ENCODE peak calls at places on chromosome X, in five cellular contexts. One of them, this sample, is unnamed. For H3K36me3, the result is how much of the 10 kb centered on the place peaks cover.

GRCh38 chrX:27446423-27446822 is 16.7 kb downstream of the PPP4R3C start:
- DNase-seq in stomach: no peak
- DNase-seq in Panc1: no peak
- DNase-seq in SK-N-SH: no peak
- DNase-seq in esophagus muscularis mucosa: no peak
- DNase-seq in this sample: no peak

GRCh38 chrX:154136627-154137161 is 7.3 kb upstream of the OPN1LW start:
- DNase-seq in Panc1: peak
- DNase-seq in stomach: peak
- DNase-seq in esophagus muscularis mucosa: no peak
- DNase-seq in SK-N-SH: peak
- DNase-seq in this sample: peak

GRCh38 chrX:2658585-2659292 is 32.4 kb upstream of the CD99 start:
- DNase-seq in stomach: no peak
- DNase-seq in SK-N-SH: no peak
- DNase-seq in Panc1: no peak
- DNase-seq in esophagus muscularis mucosa: no peak
- DNase-seq in this sample: no peak

GRCh38 chrX:43882294-43882681 is at the start of gene MAOB:
- DNase-seq in Panc1: no peak
- DNase-seq in stomach: peak
- DNase-seq in esophagus muscularis mucosa: no peak
- DNase-seq in SK-N-SH: peak
- DNase-seq in this sample: peak

GRCh38 chrX:107654778-107655761 is 26.8 kb downstream of the PRPS1 start:
- DNase-seq in SK-N-SH: peak
- DNase-seq in stomach: peak
- DNase-seq in Panc1: no peak
- DNase-seq in esophagus muscularis mucosa: peak
- DNase-seq in this sample: peak

GRCh38 chrX:47145408-47146120 is 543 bp downstream of the RBM10 start:
- DNase-seq in esophagus muscularis mucosa: no peak
- DNase-seq in stomach: no peak
- DNase-seq in Panc1: no peak
- DNase-seq in SK-N-SH: peak
- DNase-seq in this sample: peak

GRCh38 chrX:69424161-69424560 is 80.0 kb upstream of the NALF2 start:
- DNase-seq in esophagus muscularis mucosa: no peak
- DNase-seq in stomach: no peak
- DNase-seq in Panc1: no peak
- DNase-seq in SK-N-SH: peak
- DNase-seq in this sample: no peak

GRCh38 chrX:79259073-79259689 is 108.0 kb downstream of the ITM2A start:
- DNase-seq in esophagus muscularis mucosa: no peak
- DNase-seq in stomach: no peak
- DNase-seq in Panc1: no peak
- DNase-seq in SK-N-SH: no peak
- DNase-seq in this sample: no peak

GRCh38 chrX:153885968-153886903 is at the start of gene L1CAM:
- DNase-seq in Panc1: no peak
- DNase-seq in esophagus muscularis mucosa: no peak
- DNase-seq in SK-N-SH: peak
- DNase-seq in stomach: no peak
- DNase-seq in this sample: no peak

GRCh38 chrX:133776072-133776471 is 209.3 kb downstream of the GPC3 start:
- DNase-seq in esophagus muscularis mucosa: no peak
- DNase-seq in SK-N-SH: peak
- DNase-seq in stomach: peak
- DNase-seq in Panc1: no peak
- DNase-seq in this sample: no peak

GRCh38 chrX:77953708-77954107 is 15.7 kb downstream of the PGAM4 start:
- DNase-seq in stomach: no peak
- DNase-seq in esophagus muscularis mucosa: no peak
- DNase-seq in Panc1: no peak
- DNase-seq in SK-N-SH: no peak
- DNase-seq in this sample: no peak

GRCh38 chrX:115486510-115486909 is 74.5 kb upstream of the PLS3 start:
- DNase-seq in SK-N-SH: no peak
- DNase-seq in Panc1: no peak
- DNase-seq in stomach: no peak
- DNase-seq in esophagus muscularis mucosa: no peak
- DNase-seq in this sample: no peak

GRCh38 chrX:14529288-14529989 is at the start of gene GLRA2:
- DNase-seq in Panc1: no peak
- DNase-seq in esophagus muscularis mucosa: no peak
- DNase-seq in SK-N-SH: no peak
- DNase-seq in stomach: no peak
- DNase-seq in this sample: peak

GRCh38 chrX:111447298-111447697 is 35.3 kb upstream of the DCX start:
- DNase-seq in SK-N-SH: peak
- DNase-seq in stomach: no peak
- DNase-seq in esophagus muscularis mucosa: no peak
- DNase-seq in Panc1: no peak
- DNase-seq in this sample: no peak

GRCh38 chrX:9501362-9501761 is 36.5 kb downstream of the TBL1X start:
- DNase-seq in esophagus muscularis mucosa: no peak
- DNase-seq in Panc1: no peak
- DNase-seq in stomach: no peak
- DNase-seq in SK-N-SH: no peak
- DNase-seq in this sample: no peak

GRCh38 chrX:119067023-119067739 is 5.6 kb upstream of the CT47C1 start:
- DNase-seq in esophagus muscularis mucosa: no peak
- DNase-seq in stomach: peak
- DNase-seq in SK-N-SH: peak
- DNase-seq in Panc1: peak
- DNase-seq in this sample: peak

GRCh38 chrX:82711432-82711831 is 796.7 kb upstream of the POU3F4 start:
- DNase-seq in SK-N-SH: no peak
- DNase-seq in esophagus muscularis mucosa: no peak
- DNase-seq in stomach: no peak
- DNase-seq in Panc1: no peak
- DNase-seq in this sample: no peak

GRCh38 chrX:9905288-9905687 is 61.9 kb upstream of the CLDN34 start:
- DNase-seq in stomach: no peak
- DNase-seq in SK-N-SH: no peak
- DNase-seq in Panc1: no peak
- DNase-seq in esophagus muscularis mucosa: no peak
- DNase-seq in this sample: no peak

GRCh38 chrX:43218198-43218597 is 437.9 kb upstream of the MAOA start:
- DNase-seq in esophagus muscularis mucosa: no peak
- DNase-seq in Panc1: no peak
- DNase-seq in SK-N-SH: no peak
- DNase-seq in stomach: no peak
- DNase-seq in this sample: no peak

GRCh38 chrX:136856050-136856449 is 24.5 kb downstream of the RBMX start:
- DNase-seq in Panc1: no peak
- DNase-seq in SK-N-SH: no peak
- DNase-seq in esophagus muscularis mucosa: no peak
- DNase-seq in stomach: no peak
- DNase-seq in this sample: no peak

GRCh38 chrX:21996872-21997271 is 35.3 kb upstream of the PHEX start:
- DNase-seq in stomach: no peak
- DNase-seq in esophagus muscularis mucosa: no peak
- DNase-seq in Panc1: no peak
- DNase-seq in SK-N-SH: no peak
- DNase-seq in this sample: no peak

GRCh38 chrX:40103565-40104323 is 6.0 kb upstream of the BCOR start:
- DNase-seq in SK-N-SH: no peak
- DNase-seq in esophagus muscularis mucosa: no peak
- DNase-seq in Panc1: no peak
- DNase-seq in stomach: no peak
- DNase-seq in this sample: no peak

GRCh38 chrX:40106677-40107290 is 9.0 kb upstream of the BCOR start:
- DNase-seq in SK-N-SH: peak
- DNase-seq in Panc1: no peak
- DNase-seq in esophagus muscularis mucosa: no peak
- DNase-seq in stomach: no peak
- DNase-seq in this sample: no peak

GRCh38 chrX:40105791-40106676 is 8.3 kb upstream of the BCOR start:
- DNase-seq in SK-N-SH: peak
- DNase-seq in esophagus muscularis mucosa: no peak
- DNase-seq in stomach: peak
- DNase-seq in Panc1: no peak
- DNase-seq in this sample: peak

GRCh38 chrX:40104649-40105015 is 6.9 kb upstream of the BCOR start:
- DNase-seq in Panc1: no peak
- DNase-seq in stomach: peak
- DNase-seq in esophagus muscularis mucosa: no peak
- DNase-seq in SK-N-SH: peak
- DNase-seq in this sample: peak

DNA sequence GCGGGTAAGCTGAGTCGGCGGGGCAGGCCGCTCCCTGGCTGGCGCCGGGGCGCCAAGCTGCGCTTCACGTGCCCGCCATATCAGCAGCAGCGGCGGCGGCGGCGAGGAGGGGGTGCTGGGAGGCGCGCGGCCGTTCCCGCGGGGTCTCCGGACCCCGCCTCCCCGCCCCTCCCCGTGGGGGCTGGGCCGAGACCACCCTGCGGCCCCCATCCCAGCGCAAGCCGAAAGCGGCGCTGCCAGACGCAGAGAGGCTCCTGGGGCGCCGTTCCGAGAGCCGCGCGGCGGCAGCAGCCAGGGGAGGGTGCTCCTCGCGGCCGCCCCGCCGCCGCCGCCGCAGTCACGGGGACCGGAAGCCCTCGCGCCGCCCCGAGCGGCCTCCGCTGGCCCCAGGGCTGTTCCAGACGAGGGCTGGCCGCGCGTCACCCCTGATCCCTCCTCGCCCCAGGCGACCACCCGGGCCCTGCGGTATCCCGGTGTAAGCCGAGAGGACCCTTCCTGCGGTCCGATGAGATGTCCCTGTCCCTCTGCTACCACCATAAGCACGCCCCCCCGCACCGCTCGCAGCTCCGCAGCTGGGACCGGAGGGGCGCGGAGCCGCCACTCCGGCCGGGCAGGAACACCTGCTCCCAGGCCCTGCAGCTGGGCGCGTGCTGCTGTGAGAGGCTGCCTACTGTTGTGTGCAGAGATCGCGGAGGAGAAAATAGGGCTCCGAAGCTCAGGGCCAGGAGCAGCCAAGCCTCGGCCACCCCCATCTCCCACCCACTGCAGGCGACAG is 7.4 kb upstream of the BCOR start:
- DNase-seq in stomach: no peak
- DNase-seq in Panc1: no peak
- DNase-seq in SK-N-SH: peak
- DNase-seq in esophagus muscularis mucosa: no peak
- DNase-seq in this sample: no peak
- H3K4me3 ChIP-seq in stomach: peak
- H3K4me3 ChIP-seq in Panc1: peak
- H3K4me3 ChIP-seq in SK-N-SH: peak
- H3K4me3 ChIP-seq in esophagus muscularis mucosa: peak
- H3K4me3 ChIP-seq in this sample: peak

GRCh38 chrX:64334467-64334866 is 60.8 kb downstream of the MTMR8 start:
- DNase-seq in esophagus muscularis mucosa: no peak
- DNase-seq in SK-N-SH: no peak
- DNase-seq in stomach: no peak
- DNase-seq in Panc1: no peak
- DNase-seq in this sample: no peak
- TF ChIP-seq POLR2AphosphoS5 in esophagus muscularis mucosa: no peak
- TF ChIP-seq POLR2AphosphoS5 in SK-N-SH: no peak
- TF ChIP-seq POLR2AphosphoS5 in stomach: no peak
- TF ChIP-seq POLR2AphosphoS5 in Panc1: no peak
- TF ChIP-seq POLR2AphosphoS5 in this sample: no peak

GRCh38 chrX:1506916-1507315 is 30.1 kb downstream of the P2RY8 start:
- DNase-seq in esophagus muscularis mucosa: peak
- DNase-seq in Panc1: no peak
- DNase-seq in SK-N-SH: no peak
- DNase-seq in stomach: no peak
- DNase-seq in this sample: no peak

GRCh38 chrX:1507511-1508463 is 29.2 kb downstream of the P2RY8 start:
- DNase-seq in stomach: no peak
- DNase-seq in Panc1: no peak
- DNase-seq in esophagus muscularis mucosa: peak
- DNase-seq in SK-N-SH: no peak
- DNase-seq in this sample: peak

GRCh38 chrX:1511829-1512228 is 25.2 kb downstream of the P2RY8 start:
- DNase-seq in SK-N-SH: no peak
- DNase-seq in stomach: no peak
- DNase-seq in Panc1: no peak
- DNase-seq in esophagus muscularis mucosa: no peak
- DNase-seq in this sample: peak

GRCh38 chrX:1516596-1517104 is 20.3 kb downstream of the P2RY8 start:
- DNase-seq in SK-N-SH: no peak
- DNase-seq in Panc1: no peak
- DNase-seq in stomach: no peak
- DNase-seq in esophagus muscularis mucosa: no peak
- DNase-seq in this sample: no peak

DNA sequence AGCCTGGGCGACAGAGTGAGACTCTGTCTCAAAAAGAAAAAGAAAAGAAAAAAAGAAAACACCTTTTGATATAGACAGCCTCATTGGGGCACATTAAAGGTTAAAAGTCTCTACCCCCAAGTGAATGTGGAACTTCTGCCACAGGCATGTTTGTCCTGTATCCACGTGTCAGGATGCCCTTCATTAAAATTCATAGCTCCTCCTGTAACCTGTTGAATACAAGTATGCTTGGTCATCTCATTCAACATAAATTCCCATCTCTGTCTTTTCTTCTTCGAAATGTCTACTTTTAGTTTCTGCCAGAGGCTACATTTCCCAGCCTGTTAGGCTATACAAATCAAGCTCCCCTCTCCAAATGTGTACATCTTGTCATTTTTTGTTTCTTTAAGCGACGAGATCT is 25.8 kb downstream of the P2RY8 start:
- DNase-seq in esophagus muscularis mucosa: no peak
- DNase-seq in Panc1: no peak
- DNase-seq in stomach: no peak
- DNase-seq in SK-N-SH: no peak
- DNase-seq in this sample: no peak
- H3K36me3 ChIP-seq in esophagus muscularis mucosa: under half
- H3K36me3 ChIP-seq in Panc1: under half
- H3K36me3 ChIP-seq in stomach: under half
- H3K36me3 ChIP-seq in SK-N-SH: under half
- H3K36me3 ChIP-seq in this sample: under half

DNA sequence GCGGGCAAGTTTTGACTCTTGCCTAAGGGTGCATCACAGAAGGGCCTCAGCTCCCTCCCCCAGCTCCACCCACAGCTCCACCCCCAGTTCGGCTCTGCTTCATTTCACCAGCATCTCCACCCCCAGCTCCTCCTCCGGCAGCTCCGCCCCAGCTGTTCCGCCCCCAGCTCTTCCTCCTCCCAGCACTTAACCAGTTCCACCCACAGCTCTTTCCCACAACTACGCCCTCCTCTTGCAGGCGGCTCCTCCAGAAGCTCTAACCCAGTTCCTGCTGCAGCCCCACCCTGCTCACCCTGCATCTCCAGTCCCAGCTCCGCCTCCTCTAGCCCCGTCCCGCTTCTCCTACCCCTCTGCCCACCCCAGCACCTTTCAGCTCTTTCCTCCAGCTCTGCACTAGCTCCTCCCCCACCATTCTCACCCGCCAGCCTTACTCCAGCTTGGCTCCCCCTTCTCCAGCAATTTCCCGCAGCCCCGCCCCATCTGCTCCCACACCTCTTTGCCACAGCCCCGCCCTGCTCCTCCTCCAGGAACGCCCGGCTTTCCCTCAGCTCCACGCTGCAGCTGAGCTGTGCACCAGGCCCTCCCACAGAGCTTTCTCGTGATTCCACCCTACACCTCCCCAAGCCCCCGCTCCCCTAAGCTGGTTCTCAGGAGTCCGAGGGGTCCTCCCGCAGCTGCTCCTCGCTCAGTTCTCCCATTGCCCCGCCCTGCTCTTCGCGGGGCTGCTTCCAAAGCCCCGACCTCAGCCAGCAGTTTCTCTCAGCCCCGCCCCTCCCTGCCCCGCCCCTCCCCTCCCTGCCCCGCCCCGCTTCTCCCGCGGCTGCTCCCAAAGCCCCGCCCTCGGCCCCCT is 1.3 kb upstream of the EOLA1 start:
- DNase-seq in esophagus muscularis mucosa: peak
- DNase-seq in SK-N-SH: peak
- DNase-seq in Panc1: peak
- DNase-seq in stomach: peak
- DNase-seq in this sample: peak
- H3K4me3 ChIP-seq in esophagus muscularis mucosa: peak
- H3K4me3 ChIP-seq in SK-N-SH: peak
- H3K4me3 ChIP-seq in Panc1: peak
- H3K4me3 ChIP-seq in stomach: peak
- H3K4me3 ChIP-seq in this sample: peak

This sample was measured in sigmoid colon.